ENCODE peak calls at places on chromosomes 7 and 10, in four cellular contexts. W is A172, F is left lobe of liver, K is nephron progenitor cell. X is an unnamed sample.

GRCh38 chr7:152137476-152138025 is 112.1 kb downstream of the GALNT11 start:
- DNase-seq in W (no peak), F (no peak), K (no peak), X (no peak)

GRCh38 chr10:122159159-122159970 is 111.7 kb upstream of the BTBD16 start:
- DNase-seq in W (no peak), F (no peak), K (no peak), X (no peak)

GRCh38 chr10:18400201-18400910 is 251.0 kb downstream of the NSUN6 start:
- DNase-seq in W (no peak), F (peak), K (peak), X (no peak)

GRCh38 chr10:130810856-130811255 is 500.7 kb downstream of the TCERG1L start:
- DNase-seq in W (no peak), F (peak), K (no peak), X (peak)

GRCh38 chr10:6136215-6137201 is 47.7 kb downstream of the RBM17 start:
- DNase-seq in W (peak), F (no peak), K (no peak), X (no peak)

GRCh38 chr10:51014680-51015425 is 59.4 kb upstream of the PRKG1 start:
- DNase-seq in W (no peak), F (no peak), K (no peak), X (no peak)

GRCh38 chr7:96075510-96076349 is 246.2 kb downstream of the SLC25A13 start:
- DNase-seq in W (peak), F (peak), K (peak), X (no peak)

GRCh38 chr7:22361795-22362194 is 4.8 kb upstream of the RAPGEF5 start:
- DNase-seq in W (peak), F (peak), K (no peak), X (no peak)

GRCh38 chr10:118567701-118568248 is 27.7 kb downstream of the PRLHR start:
- DNase-seq in W (no peak), F (no peak), K (no peak), X (no peak)

GRCh38 chr7:101077303-101078086 is 7.8 kb upstream of the TRIM56 start:
- DNase-seq in W (peak), F (peak), K (peak), X (no peak)

GRCh38 chr7:1693991-1694524 is 24.0 kb downstream of the ELFN1 start:
- DNase-seq in W (peak), F (peak), K (peak), X (peak)

GRCh38 chr7:33258561-33258960 is 129.2 kb downstream of the BBS9 start:
- DNase-seq in W (no peak), F (no peak), K (no peak), X (no peak)

GRCh38 chr10:118615888-118616287 is 20.4 kb upstream of the PRLHR start:
- DNase-seq in W (no peak), F (no peak), K (no peak), X (no peak)

GRCh38 chr7:25965405-25966123 is 186.4 kb upstream of the NFE2L3 start:
- DNase-seq in W (no peak), F (no peak), K (no peak), X (no peak)

GRCh38 chr7:142300689-142301088 is 42.8 kb upstream of the PRSS58 start:
- DNase-seq in W (no peak), F (no peak), K (peak), X (no peak)

GRCh38 chr7:27767374-27767773 is 27.4 kb downstream of the TAX1BP1 start:
- DNase-seq in W (peak), F (no peak), K (no peak), X (no peak)

X was measured in coronary artery.